ENCODE peak calls at places on chromosome 2, in seven cellular contexts. B is T-helper 2 cell, Z is dorsolateral prefrontal cortex, R is AML-193, G is HTR-8/SVneo, U is EH, L is COR-L47. O is an unnamed sample.

GRCh38 chr2:45483997-45484396 is 127.1 kb downstream of the SRBD1 start:
- DNase-seq in Z (no peak), L (no peak), G (peak), B (peak), R (peak), U (peak), O (no peak)

GRCh38 chr2:43274055-43274454 is 47.6 kb upstream of the ZFP36L2 start:
- DNase-seq in L (no peak), Z (no peak), G (no peak), B (no peak), R (no peak), U (peak), O (no peak)

GRCh38 chr2:202098336-202098735 is 25.3 kb downstream of the KIAA2012 start:
- DNase-seq in G (no peak), R (no peak), U (no peak), B (no peak), L (no peak), Z (no peak), O (no peak)

GRCh38 chr2:230602562-230603230 is 109.9 kb upstream of the CAB39 start:
- DNase-seq in U (no peak), Z (no peak), R (no peak), G (no peak), B (peak), L (no peak), O (peak)

GRCh38 chr2:177254433-177255226 is 9.9 kb downstream of the NFE2L2 start:
- DNase-seq in L (no peak), B (no peak), G (no peak), Z (peak), R (no peak), U (peak), O (no peak)

GRCh38 chr2:142131016-142131714 is at the start of gene LRP1B:
- DNase-seq in L (peak), Z (peak), U (peak), R (no peak), B (no peak), G (peak), O (no peak)

GRCh38 chr2:85148190-85148589 is 15.0 kb downstream of the TCF7L1 start:
- DNase-seq in L (no peak), G (no peak), B (no peak), R (no peak), U (no peak), Z (no peak), O (no peak)

GRCh38 chr2:15818186-15818795 is 122.1 kb upstream of the MYCN start:
- DNase-seq in U (no peak), R (no peak), B (no peak), G (no peak), L (no peak), Z (no peak), O (no peak)

GRCh38 chr2:164599954-164600589 is 21.2 kb downstream of the GRB14 start:
- DNase-seq in B (peak), Z (no peak), G (peak), U (peak), R (peak), L (peak), O (no peak)

GRCh38 chr2:111184725-111185495 is 64.2 kb downstream of the BCL2L11 start:
- DNase-seq in U (peak), Z (no peak), R (no peak), L (no peak), B (no peak), G (no peak), O (no peak)

GRCh38 chr2:230863442-230864121 is 1.2 kb upstream of the ITM2C start:
- DNase-seq in B (peak), U (no peak), G (no peak), L (no peak), R (no peak), Z (no peak), O (no peak)

GRCh38 chr2:16853088-16853487 is 187.5 kb upstream of the CYRIA start:
- DNase-seq in B (no peak), U (no peak), Z (no peak), L (peak), R (no peak), G (no peak), O (no peak)

GRCh38 chr2:178066890-178067669 is 5.5 kb downstream of the PDE11A start:
- DNase-seq in L (no peak), Z (no peak), R (no peak), G (no peak), U (peak), B (no peak), O (no peak)

GRCh38 chr2:74327205-74327604 is 16.0 kb downstream of the SLC4A5 start:
- DNase-seq in Z (no peak), L (no peak), B (no peak), G (no peak), U (no peak), R (no peak), O (no peak)

GRCh38 chr2:172311921-172312345 is 115.5 kb upstream of the ITGA6 start:
- DNase-seq in R (no peak), Z (no peak), U (no peak), G (no peak), B (no peak), L (no peak), O (no peak)

GRCh38 chr2:143345887-143346612 is 216.8 kb downstream of the ARHGAP15 start:
- DNase-seq in U (peak), Z (no peak), G (no peak), L (no peak), B (no peak), R (no peak), O (no peak)

GRCh38 chr2:233124449-233125080 is 64.4 kb downstream of the INPP5D start:
- DNase-seq in G (no peak), R (no peak), L (no peak), U (no peak), B (no peak), Z (no peak), O (no peak)

GRCh38 chr2:134679740-134680139 is 39.1 kb downstream of the TMEM163 start:
- DNase-seq in G (no peak), B (peak), L (no peak), U (no peak), R (peak), Z (no peak), O (no peak)

GRCh38 chr2:182706751-182707150 is 9.3 kb upstream of the DNAJC10 start:
- DNase-seq in R (no peak), G (no peak), Z (no peak), U (no peak), L (no peak), B (no peak), O (no peak)

GRCh38 chr2:19349911-19350677 is 8.3 kb downstream of the OSR1 start:
- DNase-seq in L (no peak), G (no peak), R (no peak), U (no peak), Z (peak), B (peak), O (peak)

GRCh38 chr2:66569321-66569851 is 134.5 kb downstream of the MEIS1 start:
- DNase-seq in Z (no peak), R (no peak), B (peak), L (peak), G (no peak), U (peak), O (no peak)

GRCh38 chr2:190121971-190122370 is 59.4 kb upstream of the MSTN start:
- DNase-seq in R (no peak), Z (no peak), L (no peak), G (peak), B (peak), U (peak), O (no peak)

GRCh38 chr2:96539215-96539920 is 2.8 kb downstream of the ARID5A start:
- DNase-seq in B (no peak), Z (peak), G (no peak), L (no peak), U (no peak), R (no peak), O (peak)